ENCODE peak calls at places on chromosomes 6 and 20, in six cellular contexts. One of them, this sample, is unnamed. For H3K9me3, the result is how much of the 10 kb centered on the place peaks cover.

GRCh38 chr6:1613631-1614447 is 4.1 kb downstream of the FOXC1 start:
- DNase-seq in right cardiac atrium: peak
- DNase-seq in heart left ventricle: no peak
- DNase-seq in PC-9: no peak
- DNase-seq in aorta: peak
- DNase-seq in fibroblast of lung: peak
- DNase-seq in this sample: peak

GRCh38 chr6:165308926-165309731 is at the start of gene C6orf118:
- DNase-seq in right cardiac atrium: peak
- DNase-seq in heart left ventricle: peak
- DNase-seq in PC-9: no peak
- DNase-seq in aorta: peak
- DNase-seq in fibroblast of lung: peak
- DNase-seq in this sample: peak

GRCh38 chr20:24992420-24993205 is at the start of gene APMAP:
- DNase-seq in right cardiac atrium: peak
- DNase-seq in heart left ventricle: peak
- DNase-seq in PC-9: peak
- DNase-seq in aorta: peak
- DNase-seq in fibroblast of lung: peak
- DNase-seq in this sample: peak

GRCh38 chr6:150528648-150529285 is 70.9 kb upstream of the PLEKHG1 start:
- DNase-seq in right cardiac atrium: peak
- DNase-seq in heart left ventricle: peak
- DNase-seq in PC-9: no peak
- DNase-seq in aorta: no peak
- DNase-seq in fibroblast of lung: peak
- DNase-seq in this sample: no peak

GRCh38 chr6:43970913-43971775 is 156.1 kb downstream of the MRPL14 start:
- DNase-seq in right cardiac atrium: no peak
- DNase-seq in heart left ventricle: peak
- DNase-seq in PC-9: no peak
- DNase-seq in aorta: peak
- DNase-seq in fibroblast of lung: no peak
- DNase-seq in this sample: no peak

GRCh38 chr6:44054635-44055559 is 72.4 kb downstream of the MRPL14 start:
- DNase-seq in right cardiac atrium: peak
- DNase-seq in heart left ventricle: no peak
- DNase-seq in PC-9: no peak
- DNase-seq in aorta: no peak
- DNase-seq in fibroblast of lung: peak
- DNase-seq in this sample: peak

GRCh38 chr6:37170273-37171140 is 555 bp downstream of the PIM1 start:
- DNase-seq in right cardiac atrium: peak
- DNase-seq in heart left ventricle: peak
- DNase-seq in PC-9: no peak
- DNase-seq in aorta: peak
- DNase-seq in fibroblast of lung: no peak
- DNase-seq in this sample: peak

GRCh38 chr20:44186674-44187053 is 324 bp downstream of the JPH2 start:
- DNase-seq in right cardiac atrium: no peak
- DNase-seq in heart left ventricle: no peak
- DNase-seq in PC-9: no peak
- DNase-seq in aorta: peak
- DNase-seq in fibroblast of lung: no peak
- DNase-seq in this sample: peak

GRCh38 chr6:138593100-138593877 is 94.0 kb upstream of the NHSL1 start:
- DNase-seq in right cardiac atrium: peak
- DNase-seq in heart left ventricle: peak
- DNase-seq in PC-9: peak
- DNase-seq in aorta: no peak
- DNase-seq in fibroblast of lung: peak
- DNase-seq in this sample: peak

GRCh38 chr6:28910901-28911680 is 12.7 kb downstream of the TRIM27 start:
- DNase-seq in right cardiac atrium: no peak
- DNase-seq in heart left ventricle: no peak
- DNase-seq in PC-9: peak
- DNase-seq in aorta: no peak
- DNase-seq in fibroblast of lung: no peak
- DNase-seq in this sample: no peak

GRCh38 chr6:90088009-90088408 is 193.7 kb downstream of the GJA10 start:
- DNase-seq in right cardiac atrium: no peak
- DNase-seq in heart left ventricle: no peak
- DNase-seq in PC-9: peak
- DNase-seq in aorta: no peak
- DNase-seq in fibroblast of lung: peak
- DNase-seq in this sample: no peak

GRCh38 chr6:169724554-169725269 is 412 bp upstream of the PHF10 start:
- DNase-seq in right cardiac atrium: peak
- DNase-seq in heart left ventricle: peak
- DNase-seq in PC-9: no peak
- DNase-seq in aorta: peak
- DNase-seq in fibroblast of lung: peak
- DNase-seq in this sample: peak

GRCh38 chr6:47844881-47845280 is 63.0 kb downstream of the OPN5 start:
- DNase-seq in right cardiac atrium: no peak
- DNase-seq in heart left ventricle: no peak
- DNase-seq in PC-9: no peak
- DNase-seq in aorta: no peak
- DNase-seq in fibroblast of lung: no peak
- DNase-seq in this sample: no peak

GRCh38 chr6:108945686-108946158 is 97.5 kb downstream of the ARMC2 start:
- DNase-seq in right cardiac atrium: peak
- DNase-seq in heart left ventricle: peak
- DNase-seq in PC-9: no peak
- DNase-seq in aorta: peak
- DNase-seq in fibroblast of lung: peak
- DNase-seq in this sample: peak

GRCh38 chr6:146857180-146857959 is 258.6 kb downstream of the ADGB start:
- DNase-seq in right cardiac atrium: peak
- DNase-seq in heart left ventricle: peak
- DNase-seq in PC-9: no peak
- DNase-seq in aorta: peak
- DNase-seq in fibroblast of lung: peak
- DNase-seq in this sample: peak

GRCh38 chr6:47698342-47698787 is at the start of gene ADGRF4:
- DNase-seq in right cardiac atrium: no peak
- DNase-seq in heart left ventricle: no peak
- DNase-seq in PC-9: peak
- DNase-seq in aorta: no peak
- DNase-seq in fibroblast of lung: peak
- DNase-seq in this sample: peak

GRCh38 chr6:7148100-7148822 is 40.5 kb downstream of the RREB1 start:
- DNase-seq in right cardiac atrium: no peak
- DNase-seq in heart left ventricle: no peak
- DNase-seq in PC-9: peak
- DNase-seq in aorta: no peak
- DNase-seq in fibroblast of lung: peak
- DNase-seq in this sample: peak

GRCh38 chr6:151374024-151374423 is 17.3 kb downstream of the ZBTB2 start:
- DNase-seq in right cardiac atrium: peak
- DNase-seq in heart left ventricle: peak
- DNase-seq in PC-9: peak
- DNase-seq in aorta: no peak
- DNase-seq in fibroblast of lung: no peak
- DNase-seq in this sample: peak

GRCh38 chr20:38805502-38805957 is at the start of gene PPP1R16B:
- DNase-seq in right cardiac atrium: peak
- DNase-seq in heart left ventricle: peak
- DNase-seq in PC-9: no peak
- DNase-seq in aorta: peak
- DNase-seq in fibroblast of lung: no peak
- DNase-seq in this sample: no peak

GRCh38 chr20:52859156-52859887 is 112.8 kb upstream of the TSHZ2 start:
- DNase-seq in right cardiac atrium: peak
- DNase-seq in heart left ventricle: peak
- DNase-seq in PC-9: no peak
- DNase-seq in aorta: no peak
- DNase-seq in fibroblast of lung: peak
- DNase-seq in this sample: peak

GRCh38 chr20:45781391-45781931 is 10.2 kb downstream of the WFDC3 start:
- DNase-seq in right cardiac atrium: no peak
- DNase-seq in heart left ventricle: no peak
- DNase-seq in PC-9: peak
- DNase-seq in aorta: no peak
- DNase-seq in fibroblast of lung: peak
- DNase-seq in this sample: peak

GRCh38 chr20:57688864-57689263 is 21.0 kb downstream of the PMEPA1 start:
- DNase-seq in right cardiac atrium: peak
- DNase-seq in heart left ventricle: no peak
- DNase-seq in PC-9: no peak
- DNase-seq in aorta: peak
- DNase-seq in fibroblast of lung: no peak
- DNase-seq in this sample: no peak

GRCh38 chr6:10441004-10441654 is 26.3 kb upstream of the TFAP2A start:
- DNase-seq in right cardiac atrium: no peak
- DNase-seq in heart left ventricle: no peak
- DNase-seq in PC-9: peak
- DNase-seq in aorta: no peak
- DNase-seq in fibroblast of lung: peak
- DNase-seq in this sample: peak

GRCh38 chr20:62860391-62860923 is 1.2 kb downstream of the TCFL5 start:
- DNase-seq in right cardiac atrium: no peak
- DNase-seq in heart left ventricle: no peak
- DNase-seq in PC-9: peak
- DNase-seq in aorta: peak
- DNase-seq in fibroblast of lung: peak
- DNase-seq in this sample: peak

GRCh38 chr6:157761331-157761921 is 61.6 kb upstream of the SNX9 start:
- DNase-seq in right cardiac atrium: no peak
- DNase-seq in heart left ventricle: no peak
- DNase-seq in PC-9: no peak
- DNase-seq in aorta: no peak
- DNase-seq in fibroblast of lung: peak
- DNase-seq in this sample: no peak

GRCh38 chr6:41548098-41548840 is 2.1 kb downstream of the FOXP4 start:
- DNase-seq in right cardiac atrium: no peak
- DNase-seq in heart left ventricle: no peak
- DNase-seq in PC-9: no peak
- DNase-seq in aorta: no peak
- DNase-seq in fibroblast of lung: no peak
- DNase-seq in this sample: no peak
- H3K4me3 ChIP-seq in right cardiac atrium: peak
- H3K4me3 ChIP-seq in heart left ventricle: peak
- H3K4me3 ChIP-seq in PC-9: no peak
- H3K4me3 ChIP-seq in aorta: peak
- H3K4me3 ChIP-seq in fibroblast of lung: no peak
- H3K4me3 ChIP-seq in this sample: no peak

DNA sequence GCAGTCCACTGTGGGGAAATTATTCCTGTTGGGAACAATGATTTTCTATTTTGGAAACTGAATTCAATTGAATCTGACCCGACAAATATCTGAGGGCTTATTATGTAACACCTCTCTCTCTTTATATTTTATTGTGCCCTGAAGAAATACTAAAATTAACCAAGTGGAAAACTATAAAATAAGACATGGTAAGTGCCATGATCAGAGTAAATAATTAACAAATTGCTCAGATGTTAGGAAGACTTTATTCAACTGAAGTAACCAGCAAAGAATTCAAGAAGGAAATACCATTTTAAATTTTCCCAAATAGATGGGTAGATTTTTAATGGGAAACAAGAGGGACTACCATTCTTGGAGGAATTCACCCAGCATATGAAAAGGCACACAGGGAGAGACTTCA is 632.9 kb downstream of the MAFB start:
- DNase-seq in right cardiac atrium: no peak
- DNase-seq in heart left ventricle: no peak
- DNase-seq in PC-9: no peak
- DNase-seq in aorta: no peak
- DNase-seq in fibroblast of lung: no peak
- DNase-seq in this sample: no peak
- H3K9me3 ChIP-seq in right cardiac atrium: under half
- H3K9me3 ChIP-seq in heart left ventricle: under half
- H3K9me3 ChIP-seq in PC-9: under half
- H3K9me3 ChIP-seq in aorta: under half
- H3K9me3 ChIP-seq in fibroblast of lung: under half
- H3K9me3 ChIP-seq in this sample: under half

GRCh38 chr6:88238065-88238464 is 71.9 kb upstream of the CNR1 start:
- DNase-seq in right cardiac atrium: no peak
- DNase-seq in heart left ventricle: no peak
- DNase-seq in PC-9: no peak
- DNase-seq in aorta: no peak
- DNase-seq in fibroblast of lung: no peak
- DNase-seq in this sample: no peak

GRCh38 chr6:88236961-88237360 is 70.8 kb upstream of the CNR1 start:
- DNase-seq in right cardiac atrium: no peak
- DNase-seq in heart left ventricle: no peak
- DNase-seq in PC-9: no peak
- DNase-seq in aorta: no peak
- DNase-seq in fibroblast of lung: no peak
- DNase-seq in this sample: no peak

GRCh38 chr6:88232753-88233152 is 66.6 kb upstream of the CNR1 start:
- DNase-seq in right cardiac atrium: no peak
- DNase-seq in heart left ventricle: no peak
- DNase-seq in PC-9: no peak
- DNase-seq in aorta: no peak
- DNase-seq in fibroblast of lung: no peak
- DNase-seq in this sample: no peak
- H3K4me3 ChIP-seq in right cardiac atrium: no peak
- H3K4me3 ChIP-seq in heart left ventricle: no peak
- H3K4me3 ChIP-seq in PC-9: no peak
- H3K4me3 ChIP-seq in aorta: no peak
- H3K4me3 ChIP-seq in fibroblast of lung: no peak
- H3K4me3 ChIP-seq in this sample: no peak

GRCh38 chr6:110549277-110549676 is 72.9 kb upstream of the SLC22A16 start:
- DNase-seq in right cardiac atrium: no peak
- DNase-seq in heart left ventricle: no peak
- DNase-seq in PC-9: no peak
- DNase-seq in aorta: no peak
- DNase-seq in fibroblast of lung: no peak
- DNase-seq in this sample: no peak

GRCh38 chr6:110552076-110552475 is 75.7 kb upstream of the SLC22A16 start:
- DNase-seq in right cardiac atrium: no peak
- DNase-seq in heart left ventricle: no peak
- DNase-seq in PC-9: no peak
- DNase-seq in aorta: no peak
- DNase-seq in fibroblast of lung: no peak
- DNase-seq in this sample: no peak

GRCh38 chr6:110551088-110551487 is 74.7 kb upstream of the SLC22A16 start:
- DNase-seq in right cardiac atrium: no peak
- DNase-seq in heart left ventricle: no peak
- DNase-seq in PC-9: no peak
- DNase-seq in aorta: no peak
- DNase-seq in fibroblast of lung: no peak
- DNase-seq in this sample: no peak

GRCh38 chr6:110548124-110548847 is 71.9 kb upstream of the SLC22A16 start:
- DNase-seq in right cardiac atrium: no peak
- DNase-seq in heart left ventricle: no peak
- DNase-seq in PC-9: no peak
- DNase-seq in aorta: no peak
- DNase-seq in fibroblast of lung: no peak
- DNase-seq in this sample: no peak

DNA sequence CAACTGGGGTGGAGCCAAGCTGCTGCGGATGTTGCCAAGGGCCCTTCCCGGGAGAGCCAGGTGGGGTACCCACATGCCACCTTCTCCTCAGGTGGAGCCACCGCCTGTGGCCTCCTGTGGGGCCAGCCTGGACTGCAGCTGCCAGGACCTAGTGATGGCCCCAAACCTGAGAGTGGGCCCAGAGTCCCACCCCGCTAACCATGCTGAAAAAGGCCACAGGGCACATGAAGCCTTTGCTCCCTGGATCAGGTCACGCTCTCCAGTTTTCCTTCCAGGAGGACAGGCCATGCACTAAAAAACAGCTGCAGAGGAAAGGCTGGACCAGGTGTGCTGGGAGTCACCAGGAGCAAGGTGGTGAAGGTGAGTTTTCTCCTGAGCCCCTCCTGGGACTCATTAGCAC is 73.9 kb upstream of the SLC22A16 start:
- DNase-seq in right cardiac atrium: no peak
- DNase-seq in heart left ventricle: no peak
- DNase-seq in PC-9: no peak
- DNase-seq in aorta: no peak
- DNase-seq in fibroblast of lung: no peak
- DNase-seq in this sample: no peak
- H3K9me3 ChIP-seq in right cardiac atrium: under half
- H3K9me3 ChIP-seq in heart left ventricle: under half
- H3K9me3 ChIP-seq in PC-9: under half
- H3K9me3 ChIP-seq in aorta: under half
- H3K9me3 ChIP-seq in fibroblast of lung: under half
- H3K9me3 ChIP-seq in this sample: under half